ENCODE peak calls at places on chromosomes 2 and 18, in four cellular contexts. One of them, this sample, is unnamed.

GRCh38 chr2:219698684-219699439 is 71.4 kb downstream of the SLC4A3 start:
- DNase-seq in GM23248: no peak
- DNase-seq in aorta: no peak
- DNase-seq in astrocyte of the hippocampus: peak; percentile 79
- DNase-seq in this sample: no peak

GRCh38 chr2:39411186-39411944 is 25.7 kb downstream of the MAP4K3 start:
- DNase-seq in astrocyte of the hippocampus: peak; percentile 80
- DNase-seq in aorta: no peak
- DNase-seq in GM23248: peak; percentile 93
- DNase-seq in this sample: peak; percentile 74

GRCh38 chr2:70380621-70381020 is 78.8 kb upstream of the FAM136A start:
- DNase-seq in aorta: no peak
- DNase-seq in astrocyte of the hippocampus: no peak
- DNase-seq in GM23248: no peak
- DNase-seq in this sample: no peak

GRCh38 chr18:76351961-76352581 is 143.0 kb downstream of the ZNF516 start:
- DNase-seq in GM23248: peak; percentile 91
- DNase-seq in astrocyte of the hippocampus: peak; percentile 72
- DNase-seq in aorta: peak; percentile 59
- DNase-seq in this sample: peak; percentile 47

GRCh38 chr2:181684454-181685149 is 4.3 kb upstream of the NEUROD1 start:
- DNase-seq in astrocyte of the hippocampus: no peak
- DNase-seq in GM23248: no peak
- DNase-seq in aorta: no peak
- DNase-seq in this sample: no peak

GRCh38 chr2:20914771-20915170 is 91.9 kb upstream of the LDAH start:
- DNase-seq in GM23248: no peak
- DNase-seq in astrocyte of the hippocampus: no peak
- DNase-seq in aorta: no peak
- DNase-seq in this sample: no peak

GRCh38 chr2:61419129-61419528 is 51.8 kb downstream of the USP34 start:
- DNase-seq in aorta: no peak
- DNase-seq in astrocyte of the hippocampus: peak; percentile 54
- DNase-seq in GM23248: no peak
- DNase-seq in this sample: no peak

GRCh38 chr2:23563673-23564617 is 179.0 kb downstream of the KLHL29 start:
- DNase-seq in aorta: peak; percentile 83
- DNase-seq in astrocyte of the hippocampus: peak; percentile 88
- DNase-seq in GM23248: peak; percentile 79
- DNase-seq in this sample: no peak

GRCh38 chr2:112121682-112122254 is 16.4 kb upstream of the FBLN7 start:
- DNase-seq in aorta: no peak
- DNase-seq in astrocyte of the hippocampus: peak; percentile 72
- DNase-seq in GM23248: peak; percentile 71
- DNase-seq in this sample: peak; percentile 42

GRCh38 chr18:51491678-51492372 is 294.3 kb upstream of the MEX3C start:
- DNase-seq in GM23248: no peak
- DNase-seq in aorta: no peak
- DNase-seq in astrocyte of the hippocampus: no peak
- DNase-seq in this sample: no peak